ENCODE peak calls at places on chromosomes 4 and X, in five cellular contexts. One of them, this sample, is unnamed.

GRCh38 chr4:77172336-77172735 is 15.3 kb downstream of the CCNG2 start:
- DNase-seq in MM.1S: no peak
- DNase-seq in lung: no peak
- DNase-seq in Panc1: no peak
- DNase-seq in fibroblast of lung: peak
- DNase-seq in this sample: peak

GRCh38 chr4:76850010-76850441 is 47.9 kb downstream of the SOWAHB start:
- DNase-seq in fibroblast of lung: peak
- DNase-seq in Panc1: no peak
- DNase-seq in MM.1S: no peak
- DNase-seq in lung: no peak
- DNase-seq in this sample: peak

GRCh38 chrX:1384738-1385250 is 7.1 kb downstream of the SLC25A6 start:
- DNase-seq in fibroblast of lung: no peak
- DNase-seq in MM.1S: no peak
- DNase-seq in lung: no peak
- DNase-seq in Panc1: no peak
- DNase-seq in this sample: no peak

GRCh38 chr4:34649716-34650115 is 1594.6 kb downstream of the ARAP2 start:
- DNase-seq in lung: no peak
- DNase-seq in fibroblast of lung: no peak
- DNase-seq in Panc1: no peak
- DNase-seq in MM.1S: no peak
- DNase-seq in this sample: no peak

GRCh38 chr4:85081196-85081595 is 114.7 kb upstream of the WDFY3 start:
- DNase-seq in MM.1S: peak
- DNase-seq in lung: no peak
- DNase-seq in fibroblast of lung: no peak
- DNase-seq in Panc1: no peak
- DNase-seq in this sample: no peak

GRCh38 chrX:37871626-37872302 is 24.4 kb upstream of the DYNLT3 start:
- DNase-seq in Panc1: peak
- DNase-seq in fibroblast of lung: peak
- DNase-seq in MM.1S: no peak
- DNase-seq in lung: no peak
- DNase-seq in this sample: peak

GRCh38 chrX:129561453-129561852 is 21.4 kb downstream of the OCRL start:
- DNase-seq in lung: no peak
- DNase-seq in Panc1: no peak
- DNase-seq in MM.1S: no peak
- DNase-seq in fibroblast of lung: no peak
- DNase-seq in this sample: no peak

GRCh38 chr4:152328595-152328994 is 207.3 kb downstream of the FBXW7 start:
- DNase-seq in fibroblast of lung: no peak
- DNase-seq in lung: no peak
- DNase-seq in Panc1: no peak
- DNase-seq in MM.1S: no peak
- DNase-seq in this sample: peak

GRCh38 chrX:135424469-135424868 is 2.7 kb downstream of the SMIM10L2A start:
- DNase-seq in Panc1: no peak
- DNase-seq in lung: no peak
- DNase-seq in fibroblast of lung: no peak
- DNase-seq in MM.1S: no peak
- DNase-seq in this sample: no peak

GRCh38 chr4:71680706-71681105 is 103.2 kb downstream of the GC start:
- DNase-seq in lung: no peak
- DNase-seq in fibroblast of lung: peak
- DNase-seq in Panc1: no peak
- DNase-seq in MM.1S: no peak
- DNase-seq in this sample: no peak

GRCh38 chr4:1948892-1949436 is 59.8 kb downstream of the NELFA start:
- DNase-seq in Panc1: no peak
- DNase-seq in fibroblast of lung: no peak
- DNase-seq in MM.1S: no peak
- DNase-seq in lung: no peak
- DNase-seq in this sample: no peak

GRCh38 chr4:156598138-156598681 is 373.4 kb downstream of the PDGFC start:
- DNase-seq in fibroblast of lung: peak
- DNase-seq in Panc1: no peak
- DNase-seq in MM.1S: no peak
- DNase-seq in lung: peak
- DNase-seq in this sample: no peak

GRCh38 chr4:113646456-113646809 is 115.1 kb downstream of the CAMK2D start:
- DNase-seq in fibroblast of lung: peak
- DNase-seq in Panc1: no peak
- DNase-seq in MM.1S: no peak
- DNase-seq in lung: no peak
- DNase-seq in this sample: peak

GRCh38 chrX:56232221-56233082 is at the start of gene KLF8:
- DNase-seq in Panc1: no peak
- DNase-seq in MM.1S: no peak
- DNase-seq in fibroblast of lung: no peak
- DNase-seq in lung: peak
- DNase-seq in this sample: peak

GRCh38 chr4:107094332-107094731 is 58.2 kb upstream of the DKK2 start:
- DNase-seq in fibroblast of lung: peak
- DNase-seq in lung: no peak
- DNase-seq in Panc1: no peak
- DNase-seq in MM.1S: peak
- DNase-seq in this sample: peak

GRCh38 chr4:75653845-75654503 is 19.2 kb downstream of the G3BP2 start:
- DNase-seq in lung: no peak
- DNase-seq in Panc1: no peak
- DNase-seq in MM.1S: no peak
- DNase-seq in fibroblast of lung: peak
- DNase-seq in this sample: no peak

GRCh38 chr4:176642472-176642871 is 150.2 kb downstream of the VEGFC start:
- DNase-seq in fibroblast of lung: no peak
- DNase-seq in MM.1S: no peak
- DNase-seq in Panc1: no peak
- DNase-seq in lung: no peak
- DNase-seq in this sample: no peak

GRCh38 chrX:48474127-48474526 is 1.9 kb upstream of the FTSJ1 start:
- DNase-seq in fibroblast of lung: no peak
- DNase-seq in MM.1S: no peak
- DNase-seq in lung: no peak
- DNase-seq in Panc1: no peak
- DNase-seq in this sample: no peak

GRCh38 chr4:140012688-140013087 is 141.3 kb downstream of the MAML3 start:
- DNase-seq in fibroblast of lung: peak
- DNase-seq in MM.1S: peak
- DNase-seq in lung: peak
- DNase-seq in Panc1: peak
- DNase-seq in this sample: peak

GRCh38 chrX:77427586-77427985 is 19.6 kb upstream of the FGF16 start:
- DNase-seq in MM.1S: no peak
- DNase-seq in fibroblast of lung: no peak
- DNase-seq in lung: no peak
- DNase-seq in Panc1: no peak
- DNase-seq in this sample: no peak

GRCh38 chr4:100681289-100681688 is 163.5 kb upstream of the EMCN start:
- DNase-seq in lung: no peak
- DNase-seq in fibroblast of lung: no peak
- DNase-seq in Panc1: no peak
- DNase-seq in MM.1S: no peak
- DNase-seq in this sample: no peak

GRCh38 chr4:119025440-119025839 is 110.2 kb upstream of the MYOZ2 start:
- DNase-seq in Panc1: peak
- DNase-seq in MM.1S: no peak
- DNase-seq in lung: peak
- DNase-seq in fibroblast of lung: peak
- DNase-seq in this sample: peak

GRCh38 chr4:53173576-53173975 is 192.3 kb downstream of the SCFD2 start:
- DNase-seq in lung: no peak
- DNase-seq in MM.1S: no peak
- DNase-seq in fibroblast of lung: no peak
- DNase-seq in Panc1: no peak
- DNase-seq in this sample: no peak

GRCh38 chr4:97942951-97943350 is 200.3 kb downstream of the STPG2 start:
- DNase-seq in Panc1: no peak
- DNase-seq in lung: no peak
- DNase-seq in fibroblast of lung: no peak
- DNase-seq in MM.1S: no peak
- DNase-seq in this sample: no peak
- H3K27ac ChIP-seq in Panc1: no peak
- H3K27ac ChIP-seq in lung: no peak
- H3K27ac ChIP-seq in fibroblast of lung: no peak
- H3K27ac ChIP-seq in MM.1S: no peak
- H3K27ac ChIP-seq in this sample: no peak

DNA sequence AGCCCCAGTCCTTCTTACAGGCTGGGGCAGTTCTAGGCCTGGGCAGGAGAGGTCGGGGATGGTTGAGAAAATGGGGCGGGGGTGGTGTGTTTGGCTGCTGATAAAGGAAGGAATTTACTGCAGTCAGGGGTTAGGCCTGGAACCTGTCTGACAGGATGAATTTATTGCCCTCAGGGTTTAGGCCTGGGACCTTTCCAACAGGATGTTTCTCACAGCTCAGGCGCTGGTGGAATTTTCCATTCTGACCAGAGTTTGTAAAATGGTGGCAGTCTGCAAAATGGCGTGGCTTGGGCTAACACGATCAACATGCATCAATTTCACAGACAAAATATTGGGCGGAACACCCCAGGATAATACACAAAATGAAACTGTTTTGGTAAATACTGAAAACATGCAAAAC is 83.5 kb upstream of the SPIN4 start:
- DNase-seq in fibroblast of lung: peak
- DNase-seq in MM.1S: no peak
- DNase-seq in Panc1: no peak
- DNase-seq in lung: no peak
- DNase-seq in this sample: peak
- H3K27ac ChIP-seq in fibroblast of lung: no peak
- H3K27ac ChIP-seq in MM.1S: no peak
- H3K27ac ChIP-seq in Panc1: no peak
- H3K27ac ChIP-seq in lung: no peak
- H3K27ac ChIP-seq in this sample: peak

GRCh38 chrX:107731831-107732502 is 43.6 kb downstream of the TSC22D3 start:
- DNase-seq in lung: peak
- DNase-seq in Panc1: no peak
- DNase-seq in MM.1S: no peak
- DNase-seq in fibroblast of lung: peak
- DNase-seq in this sample: peak

GRCh38 chrX:107728342-107729099 is 47.1 kb downstream of the TSC22D3 start:
- DNase-seq in Panc1: no peak
- DNase-seq in MM.1S: no peak
- DNase-seq in fibroblast of lung: no peak
- DNase-seq in lung: no peak
- DNase-seq in this sample: no peak

GRCh38 chrX:107730991-107731766 is 44.4 kb downstream of the TSC22D3 start:
- DNase-seq in lung: no peak
- DNase-seq in fibroblast of lung: peak
- DNase-seq in Panc1: no peak
- DNase-seq in MM.1S: no peak
- DNase-seq in this sample: no peak

GRCh38 chrX:107730298-107730655 is 45.3 kb downstream of the TSC22D3 start:
- DNase-seq in MM.1S: no peak
- DNase-seq in fibroblast of lung: no peak
- DNase-seq in Panc1: no peak
- DNase-seq in lung: no peak
- DNase-seq in this sample: no peak

DNA sequence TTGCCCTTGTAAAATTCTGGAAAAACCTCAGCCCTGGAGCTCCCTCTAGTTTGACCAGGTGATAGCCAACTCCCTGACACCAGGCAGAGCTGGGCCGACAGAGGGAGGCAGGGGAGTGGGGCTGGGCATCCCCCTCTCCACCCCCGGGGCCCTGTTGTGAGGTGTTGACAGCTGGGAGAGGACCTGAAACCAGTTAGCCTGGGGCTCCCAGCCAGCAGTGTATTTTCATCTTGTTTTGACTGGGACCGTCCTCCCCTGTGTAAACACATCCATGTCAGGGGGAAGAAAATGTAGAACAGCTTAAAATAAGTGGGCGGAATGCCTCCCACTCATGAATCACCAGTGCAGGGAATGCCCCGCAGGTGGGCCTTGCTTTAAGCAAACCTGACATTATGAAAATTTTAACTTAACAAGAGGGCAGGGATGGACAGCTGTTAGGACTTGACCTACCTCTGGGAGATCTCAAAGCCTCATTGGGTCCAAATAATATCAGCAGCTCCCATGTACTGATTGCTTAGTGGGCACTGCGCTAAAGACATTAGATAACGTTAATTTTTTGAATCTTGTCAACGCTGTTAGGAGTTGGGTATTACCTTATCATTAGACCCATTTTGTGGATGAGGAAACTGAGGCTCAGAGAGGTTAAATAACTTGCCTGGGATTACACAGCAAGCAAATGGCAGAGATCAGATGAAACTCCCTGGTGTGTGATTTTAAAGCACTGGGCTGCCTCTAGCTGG is 45.9 kb downstream of the TSC22D3 start:
- DNase-seq in fibroblast of lung: no peak
- DNase-seq in lung: no peak
- DNase-seq in MM.1S: no peak
- DNase-seq in Panc1: no peak
- DNase-seq in this sample: no peak
- H3K27ac ChIP-seq in fibroblast of lung: no peak
- H3K27ac ChIP-seq in lung: peak
- H3K27ac ChIP-seq in MM.1S: no peak
- H3K27ac ChIP-seq in Panc1: no peak
- H3K27ac ChIP-seq in this sample: peak

DNA sequence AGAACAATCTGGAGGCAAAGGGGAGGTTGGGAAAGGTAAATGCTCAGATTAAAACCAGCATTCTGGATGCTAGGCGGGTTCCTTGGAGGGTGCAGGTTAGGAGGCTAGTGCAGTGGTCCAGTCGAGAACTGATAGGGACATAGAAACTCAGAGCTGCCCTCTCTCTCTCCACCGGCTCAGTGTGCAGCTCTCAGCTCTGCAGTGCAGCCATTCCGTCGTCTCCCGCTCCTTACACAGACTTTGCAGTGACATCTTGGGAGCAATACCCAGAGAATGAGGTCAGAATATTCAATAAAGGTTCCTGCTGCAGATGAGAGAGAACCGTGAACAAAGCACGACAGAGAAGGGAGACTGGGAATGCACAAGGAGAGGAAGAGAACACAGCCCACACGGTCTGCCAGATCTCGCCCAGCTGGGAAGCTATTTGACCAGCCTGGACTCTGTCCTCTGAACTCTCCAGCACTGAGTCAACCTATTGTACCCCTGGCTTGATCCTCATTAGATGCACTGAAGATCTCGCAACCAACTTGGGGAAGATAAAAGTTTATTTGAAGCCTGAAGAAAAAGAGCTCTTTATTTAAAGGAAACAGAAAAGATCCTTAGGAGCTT is 118.0 kb upstream of the PPARGC1A start:
- DNase-seq in Panc1: no peak
- DNase-seq in MM.1S: no peak
- DNase-seq in fibroblast of lung: no peak
- DNase-seq in lung: no peak
- DNase-seq in this sample: no peak
- H3K27ac ChIP-seq in Panc1: no peak
- H3K27ac ChIP-seq in MM.1S: no peak
- H3K27ac ChIP-seq in fibroblast of lung: no peak
- H3K27ac ChIP-seq in lung: no peak
- H3K27ac ChIP-seq in this sample: no peak

This sample was measured in RWPE1.